ENCODE peak calls at places on chromosomes 6 and 20, in nine cellular contexts. S is HCT116; U is CD4-positive, alpha-beta T cell; M is HL-60; Q is stomach; L is A549; H is upper lobe of right lung; W is substantia nigra; F is CD8-positive, alpha-beta T cell. R is an unnamed sample.

GRCh38 chr6:28747083-28747630 is 176.6 kb downstream of the TRIM27 start:
- DNase-seq in L (no peak), W (no peak), F (no peak), H (no peak), U (no peak), M (no peak), S (no peak), Q (no peak), R (no peak)

GRCh38 chr6:56065408-56065807 is 182.0 kb downstream of the COL21A1 start:
- DNase-seq in W (no peak), F (no peak), M (no peak), U (no peak), L (no peak), S (no peak), H (no peak), Q (no peak), R (peak)

GRCh38 chr6:100366419-100366818 is 98.3 kb downstream of the SIM1 start:
- DNase-seq in L (peak), H (no peak), F (no peak), S (peak), U (no peak), Q (no peak), W (no peak), M (peak), R (peak)

GRCh38 chr6:21999012-21999528 is 297.8 kb downstream of the PRL start:
- DNase-seq in S (no peak), L (no peak), F (no peak), Q (no peak), U (no peak), W (no peak), M (no peak), H (no peak), R (no peak)

GRCh38 chr6:84033523-84034451 is at the start of gene MRAP2:
- DNase-seq in L (peak), Q (peak), H (peak), W (no peak), F (no peak), U (no peak), S (no peak), M (no peak), R (peak)

GRCh38 chr6:109052015-109052651 is 42.5 kb downstream of the SESN1 start:
- DNase-seq in F (no peak), L (no peak), S (no peak), M (no peak), Q (no peak), W (no peak), U (no peak), H (no peak), R (no peak)

GRCh38 chr20:54267510-54268003 is 59.7 kb downstream of the PFDN4 start:
- DNase-seq in U (no peak), F (no peak), S (peak), W (no peak), H (no peak), L (no peak), Q (peak), M (no peak), R (peak)

GRCh38 chr6:108115598-108116058 is 41.1 kb upstream of the OSTM1 start:
- DNase-seq in W (no peak), Q (peak), M (no peak), H (peak), U (no peak), S (peak), F (no peak), L (peak), R (no peak)

GRCh38 chr6:146770965-146771735 is 172.4 kb downstream of the ADGB start:
- DNase-seq in F (peak), W (no peak), Q (no peak), M (peak), L (no peak), S (no peak), U (peak), H (peak), R (no peak)

GRCh38 chr20:39066464-39066863 is 104.3 kb downstream of the DHX35 start:
- DNase-seq in S (no peak), M (no peak), Q (no peak), W (no peak), F (no peak), U (no peak), H (no peak), L (no peak), R (no peak)

GRCh38 chr6:54191460-54191859 is 80.2 kb downstream of the MLIP start:
- DNase-seq in S (no peak), H (no peak), U (no peak), L (peak), W (no peak), F (no peak), M (no peak), Q (no peak), R (no peak)

GRCh38 chr20:43631598-43631997 is 35.3 kb upstream of the MYBL2 start:
- DNase-seq in U (no peak), Q (no peak), F (no peak), W (no peak), S (no peak), M (no peak), H (no peak), L (no peak), R (no peak)

GRCh38 chr20:33914871-33915270 is 78.8 kb upstream of the RALY start:
- DNase-seq in S (peak), L (peak), Q (no peak), M (no peak), W (no peak), H (no peak), U (peak), F (peak), R (peak)

GRCh38 chr6:149334682-149335160 is 17.2 kb downstream of the TAB2 start:
- DNase-seq in H (no peak), Q (peak), F (no peak), M (no peak), W (no peak), S (peak), U (no peak), L (peak), R (peak)
- H3K27ac ChIP-seq in H (no peak), Q (peak), F (no peak), M (no peak), W (no peak), S (peak), U (no peak), L (peak), R (no peak)

GRCh38 chr6:68653074-68653705 is 18.1 kb downstream of the ADGRB3 start:
- DNase-seq in M (no peak), W (no peak), H (no peak), U (no peak), F (no peak), S (no peak), Q (no peak), L (no peak), R (no peak)
- H3K27ac ChIP-seq in M (no peak), W (peak), H (no peak), U (no peak), F (no peak), S (no peak), Q (no peak), L (no peak), R (no peak)

DNA sequence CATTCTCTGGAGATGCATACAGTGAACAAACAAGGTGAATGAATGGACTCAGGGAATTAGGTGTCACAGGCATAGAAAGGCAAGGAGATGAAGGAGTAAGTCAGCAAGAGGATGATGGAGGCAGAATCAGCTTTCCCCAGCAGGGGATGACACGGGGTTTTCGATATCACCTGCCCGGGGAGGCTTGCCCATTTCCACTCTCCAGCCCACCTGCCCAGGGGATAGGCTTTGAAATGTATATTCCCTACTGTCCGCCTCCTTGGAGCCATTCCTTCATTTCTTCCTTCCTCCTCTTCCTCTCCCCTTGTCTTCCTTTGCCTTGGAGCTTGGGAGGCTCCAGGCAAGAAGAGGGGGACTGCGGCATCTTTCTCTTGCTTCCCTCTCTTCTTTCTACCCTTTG is 23.3 kb upstream of the RNF24 start:
- DNase-seq in L (no peak), F (no peak), W (no peak), Q (no peak), M (no peak), S (no peak), U (no peak), H (no peak), R (no peak)
- H3K27ac ChIP-seq in L (no peak), F (peak), W (no peak), Q (peak), M (peak), S (no peak), U (no peak), H (peak), R (peak)

GRCh38 chr6:14717307-14717706 is 528.6 kb upstream of the JARID2 start:
- DNase-seq in F (peak), H (no peak), W (no peak), L (no peak), Q (no peak), S (no peak), U (no peak), M (no peak), R (no peak)
- H3K27ac ChIP-seq in F (no peak), H (no peak), W (no peak), L (no peak), Q (no peak), S (no peak), U (no peak), M (no peak), R (peak)

DNA sequence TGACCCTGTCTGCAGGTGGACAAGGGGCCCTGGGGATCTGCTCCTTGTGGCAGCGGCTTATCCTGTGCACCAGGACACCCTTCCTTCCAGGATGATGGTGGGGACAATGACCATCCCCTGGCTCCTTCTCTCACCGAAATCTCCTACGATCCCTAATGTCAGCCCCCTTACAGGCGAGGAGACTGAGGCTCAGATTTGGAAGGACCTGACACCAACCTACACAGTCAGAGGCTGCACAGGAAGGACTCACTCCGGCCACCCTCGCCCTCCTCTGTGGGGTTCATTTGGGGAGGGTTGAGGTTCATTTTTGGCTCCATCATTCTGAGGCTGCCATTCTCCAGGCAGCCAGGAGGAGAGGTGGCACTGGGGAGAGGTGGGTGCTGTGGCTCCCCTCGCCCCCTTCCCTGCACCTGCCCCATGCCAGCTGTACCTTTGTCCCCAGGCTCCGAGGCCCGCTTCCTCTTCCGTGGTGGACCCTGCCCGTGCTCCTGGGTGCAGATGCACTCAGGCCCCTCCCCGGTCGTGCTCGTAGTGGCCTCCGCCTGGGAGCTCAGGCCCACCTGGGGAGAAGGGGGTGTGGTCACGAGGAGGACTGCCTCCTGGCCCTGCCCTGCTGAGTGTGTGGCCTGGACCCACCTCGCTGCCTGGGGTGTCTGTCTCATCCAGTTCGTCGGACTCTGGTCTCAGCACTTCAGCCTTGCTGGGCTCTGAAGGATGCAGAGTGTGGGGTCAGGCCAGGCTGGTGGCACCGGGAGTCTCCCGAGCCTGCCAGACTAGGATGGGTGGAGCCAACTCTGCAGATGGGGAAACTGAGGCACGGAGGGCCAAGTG is 5.3 kb upstream of the CABLES2 start:
- DNase-seq in W (no peak), L (no peak), H (no peak), U (no peak), M (no peak), S (no peak), F (no peak), Q (no peak), R (no peak)
- H3K27ac ChIP-seq in W (no peak), L (no peak), H (no peak), U (no peak), M (no peak), S (no peak), F (no peak), Q (peak), R (no peak)

GRCh38 chr6:170279426-170279825 is 11.5 kb downstream of the DLL1 start:
- DNase-seq in F (no peak), W (no peak), U (no peak), H (no peak), L (no peak), S (no peak), Q (no peak), M (no peak), R (no peak)

GRCh38 chr6:170280689-170281045 is 10.2 kb downstream of the DLL1 start:
- DNase-seq in U (peak), H (no peak), W (no peak), M (no peak), F (no peak), S (no peak), L (no peak), Q (no peak), R (no peak)

GRCh38 chr6:170279977-170280688 is 10.7 kb downstream of the DLL1 start:
- DNase-seq in L (peak), Q (peak), H (peak), W (no peak), S (no peak), M (no peak), F (peak), U (peak), R (no peak)

GRCh38 chr6:170277893-170278742 is 12.8 kb downstream of the DLL1 start:
- DNase-seq in H (peak), U (no peak), M (no peak), S (no peak), F (no peak), W (no peak), Q (no peak), L (no peak), R (no peak)

DNA sequence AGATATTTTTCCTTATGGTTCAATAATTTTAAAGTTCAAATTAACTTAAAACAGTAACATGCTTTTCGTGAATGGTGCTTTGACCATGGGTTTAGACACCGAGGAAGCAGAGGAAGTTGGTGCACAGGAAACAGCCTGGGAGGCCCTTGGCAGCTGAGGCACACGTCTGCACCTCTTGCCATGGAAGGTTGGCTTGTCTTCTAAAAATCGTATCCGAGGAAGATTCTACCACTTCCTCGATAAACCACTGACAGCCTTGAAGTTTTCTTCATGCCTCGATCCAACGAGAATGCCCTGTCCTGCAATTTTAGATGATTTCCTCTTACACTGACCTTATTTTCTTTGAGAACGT is 12.2 kb downstream of the DLL1 start:
- DNase-seq in F (no peak), M (no peak), U (no peak), W (no peak), H (no peak), S (no peak), Q (no peak), L (no peak), R (no peak)
- H3K27ac ChIP-seq in F (no peak), M (no peak), U (no peak), W (no peak), H (peak), S (no peak), Q (no peak), L (no peak), R (no peak)

GRCh38 chr6:35176625-35177024 is 35.5 kb upstream of the TCP11 start:
- DNase-seq in U (no peak), W (no peak), F (no peak), H (no peak), S (no peak), M (no peak), Q (no peak), L (no peak), R (no peak)

GRCh38 chr6:35177139-35177538 is 36.0 kb upstream of the TCP11 start:
- DNase-seq in M (peak), W (no peak), F (no peak), L (no peak), S (no peak), H (no peak), U (no peak), Q (no peak), R (no peak)

GRCh38 chr6:35173068-35174042 is 32.2 kb upstream of the TCP11 start:
- DNase-seq in S (no peak), H (no peak), U (no peak), F (no peak), W (no peak), M (no peak), L (no peak), Q (no peak), R (no peak)

GRCh38 chr6:35170891-35171290 is 29.8 kb upstream of the TCP11 start:
- DNase-seq in U (no peak), S (no peak), L (no peak), W (no peak), M (no peak), H (no peak), Q (no peak), F (no peak), R (no peak)

DNA sequence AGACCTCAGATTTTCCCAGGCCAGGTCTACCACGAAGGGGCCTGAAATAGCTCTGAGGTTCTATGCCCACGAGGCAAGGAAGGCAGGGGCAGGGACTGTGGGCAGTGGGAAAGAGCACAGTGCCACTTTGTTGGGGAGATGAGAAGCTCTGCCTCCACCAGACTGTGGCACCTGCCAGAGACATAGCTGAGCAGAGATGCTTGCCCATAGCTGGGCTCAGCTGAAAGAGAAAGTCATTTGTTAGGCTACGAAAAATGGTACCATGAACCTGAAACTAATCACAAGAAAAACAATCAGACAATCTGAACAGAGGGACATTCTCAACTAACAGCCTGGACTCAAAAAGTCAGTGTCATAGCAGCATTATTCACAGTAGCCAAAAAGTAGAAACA is 32.9 kb upstream of the TCP11 start:
- DNase-seq in M (no peak), H (no peak), Q (no peak), L (no peak), S (no peak), W (no peak), F (no peak), U (no peak), R (no peak)
- H3K27ac ChIP-seq in M (no peak), H (no peak), Q (no peak), L (peak), S (no peak), W (no peak), F (no peak), U (no peak), R (no peak)

GRCh38 chr6:12967686-12968085 is 251.1 kb downstream of the PHACTR1 start:
- DNase-seq in S (no peak), H (no peak), W (no peak), L (no peak), F (no peak), M (no peak), U (no peak), Q (no peak), R (no peak)

GRCh38 chr6:12963566-12963965 is 247.0 kb downstream of the PHACTR1 start:
- DNase-seq in L (no peak), S (no peak), H (no peak), M (no peak), U (no peak), W (no peak), Q (no peak), F (no peak), R (no peak)

GRCh38 chr6:12962529-12962928 is 246.0 kb downstream of the PHACTR1 start:
- DNase-seq in H (no peak), L (no peak), M (no peak), Q (no peak), F (no peak), W (no peak), U (no peak), S (no peak), R (no peak)

GRCh38 chr6:12961761-12962160 is 245.2 kb downstream of the PHACTR1 start:
- DNase-seq in W (no peak), U (no peak), L (no peak), M (no peak), Q (no peak), F (no peak), S (no peak), H (no peak), R (no peak)

GRCh38 chr6:12962995-12963394 is 246.4 kb downstream of the PHACTR1 start:
- DNase-seq in L (no peak), W (no peak), U (no peak), M (no peak), S (no peak), F (no peak), Q (no peak), H (no peak), R (no peak)
- H3K27ac ChIP-seq in L (no peak), W (no peak), U (no peak), M (peak), S (no peak), F (no peak), Q (peak), H (peak), R (no peak)

GRCh38 chr6:49911252-49911651 is 44.9 kb upstream of the CRISP1 start:
- DNase-seq in F (no peak), Q (no peak), U (no peak), L (no peak), M (no peak), H (no peak), S (no peak), W (no peak), R (no peak)
- H3K27ac ChIP-seq in F (no peak), Q (no peak), U (no peak), L (no peak), M (no peak), H (no peak), S (no peak), W (no peak), R (no peak)

GRCh38 chr6:157877149-157877548 is 54.1 kb downstream of the SNX9 start:
- DNase-seq in H (no peak), U (no peak), F (no peak), W (no peak), L (no peak), M (no peak), S (no peak), Q (no peak), R (no peak)

GRCh38 chr6:157877573-157878011 is 54.5 kb downstream of the SNX9 start:
- DNase-seq in M (no peak), Q (no peak), U (no peak), S (no peak), W (no peak), H (no peak), F (no peak), L (no peak), R (no peak)

GRCh38 chr6:157878039-157878438 is 55.0 kb downstream of the SNX9 start:
- DNase-seq in W (no peak), L (no peak), F (no peak), S (no peak), U (no peak), M (no peak), H (no peak), Q (no peak), R (no peak)

GRCh38 chr6:157869673-157870302 is 46.7 kb downstream of the SNX9 start:
- DNase-seq in U (no peak), Q (no peak), F (no peak), L (no peak), S (no peak), H (no peak), M (no peak), W (no peak), R (no peak)

DNA sequence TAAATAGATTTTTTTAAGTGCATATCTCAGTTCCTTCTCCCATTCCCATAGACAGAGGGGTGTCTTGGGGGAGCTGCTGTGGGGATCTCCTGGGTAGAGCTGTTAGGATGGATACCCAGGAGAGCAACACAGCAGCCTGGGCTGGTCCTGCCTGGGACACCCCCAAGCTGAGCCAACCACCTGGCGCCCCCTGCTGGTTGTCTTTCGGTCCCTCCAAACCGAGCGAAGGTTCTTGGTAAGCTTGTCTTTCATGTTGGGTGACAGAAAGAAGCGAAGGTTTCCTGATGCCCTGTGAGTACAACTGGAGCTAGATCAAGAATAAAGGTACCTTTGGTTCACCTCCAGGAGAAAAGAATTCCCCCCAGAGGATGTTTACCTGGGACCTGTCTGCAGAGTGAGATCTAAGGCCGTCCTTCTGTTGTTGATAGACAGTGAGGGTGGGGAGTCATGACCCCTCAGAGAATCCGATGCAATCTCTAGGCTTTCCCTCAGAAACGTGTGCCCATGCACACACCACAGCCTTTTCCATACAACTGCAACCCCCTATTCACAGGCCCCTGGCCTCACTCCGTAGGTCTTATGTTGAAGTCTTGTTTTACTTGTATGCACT is 50.8 kb downstream of the SNX9 start:
- DNase-seq in H (peak), S (peak), U (peak), W (peak), F (peak), L (peak), Q (peak), M (peak), R (peak)
- H3K27ac ChIP-seq in H (no peak), S (no peak), U (no peak), W (peak), F (no peak), L (no peak), Q (no peak), M (no peak), R (no peak)

R was measured in RWPE1.